ENCODE peak calls at places on chromosomes 12 and 14, in eight cellular contexts. Y is PC-3, D is uterus, E is mammary epithelial cell, T is left ventricle myocardium inferior, V is spleen, I is tibial artery, G is ascending aorta. U is an unnamed sample.

GRCh38 chr12:58249610-58250009 is 308.2 kb downstream of the ATP23 start:
- DNase-seq in Y (no peak), D (no peak), E (no peak), T (no peak), V (no peak), I (no peak), G (no peak), U (no peak)

GRCh38 chr12:20514598-20514997 is 146.3 kb downstream of the PDE3A start:
- DNase-seq in Y (no peak), D (no peak), E (no peak), T (no peak), V (no peak), I (no peak), G (no peak), U (no peak)

GRCh38 chr14:105844047-105844630 is 317.8 kb downstream of the TMEM121 start:
- DNase-seq in Y (no peak), D (peak; percentile 10), E (no peak), T (peak; percentile 9), V (peak; percentile 68), I (no peak), G (no peak), U (no peak)

GRCh38 chr12:116759783-116760581 is 21.9 kb downstream of the RNFT2 start:
- DNase-seq in Y (no peak), D (no peak), E (no peak), T (peak; percentile 29), V (peak; percentile 73), I (peak; percentile 84), G (no peak), U (no peak)

GRCh38 chr12:117438809-117439208 is 77.4 kb upstream of the NOS1 start:
- DNase-seq in Y (no peak), D (no peak), E (no peak), T (no peak), V (no peak), I (no peak), G (no peak), U (no peak)

GRCh38 chr12:132285991-132286681 is 43.3 kb downstream of the GALNT9 start:
- DNase-seq in Y (peak; percentile 67), D (peak; percentile 37), E (no peak), T (peak; percentile 56), V (no peak), I (no peak), G (no peak), U (peak; percentile 65)

GRCh38 chr12:124779161-124780141 is 84.2 kb downstream of the SCARB1 start:
- DNase-seq in Y (no peak), D (no peak), E (no peak), T (no peak), V (no peak), I (no peak), G (no peak), U (no peak)

GRCh38 chr12:132836803-132837331 is 8.2 kb upstream of the GOLGA3 start:
- DNase-seq in Y (no peak), D (no peak), E (no peak), T (no peak), V (no peak), I (no peak), G (no peak), U (no peak)

GRCh38 chr14:94867931-94868597 is 98.2 kb upstream of the GSC start:
- DNase-seq in Y (peak; percentile 1), D (no peak), E (peak; percentile 15), T (no peak), V (no peak), I (no peak), G (no peak), U (peak; percentile 53)

GRCh38 chr14:71918955-71919354 is 13.3 kb upstream of the RGS6 start:
- DNase-seq in Y (no peak), D (no peak), E (no peak), T (no peak), V (no peak), I (no peak), G (no peak), U (peak; percentile 77)

GRCh38 chr12:133233993-133234564 is 1.6 kb downstream of the ANHX start:
- DNase-seq in Y (no peak), D (no peak), E (no peak), T (no peak), V (no peak), I (peak; percentile 48), G (no peak), U (no peak)

GRCh38 chr12:91205791-91206190 is 23.2 kb upstream of the DCN start:
- DNase-seq in Y (peak; percentile 20), D (no peak), E (peak; percentile 9), T (no peak), V (no peak), I (no peak), G (no peak), U (no peak)

GRCh38 chr14:92259613-92260357 is 63.2 kb upstream of the SLC24A4 start:
- DNase-seq in Y (no peak), D (no peak), E (no peak), T (no peak), V (no peak), I (no peak), G (no peak), U (no peak)

GRCh38 chr14:54671537-54671936 is 104.6 kb downstream of the SAMD4A start:
- DNase-seq in Y (no peak), D (no peak), E (no peak), T (peak; percentile 20), V (no peak), I (no peak), G (no peak), U (no peak)
- H3K4me1 ChIP-seq in Y (peaks cover 55% of the 10 kb centered on the region), D (peaks cover 17% of the 10 kb centered on the region), E (peaks cover 3% of the 10 kb centered on the region), T (peaks cover 100% of the 10 kb centered on the region), V (peaks cover 18% of the 10 kb centered on the region), I (no peaks in the 10 kb centered on the region), G (peaks cover 73% of the 10 kb centered on the region), U (peaks cover 39% of the 10 kb centered on the region)

GRCh38 chr14:68921049-68921448 is 58.1 kb downstream of the ACTN1 start:
- DNase-seq in Y (no peak), D (no peak), E (no peak), T (no peak), V (no peak), I (no peak), G (no peak), U (no peak)

GRCh38 chr14:68921666-68922065 is 57.4 kb downstream of the ACTN1 start:
- DNase-seq in Y (no peak), D (no peak), E (no peak), T (no peak), V (no peak), I (no peak), G (no peak), U (no peak)

GRCh38 chr14:68922201-68922613 is 56.9 kb downstream of the ACTN1 start:
- DNase-seq in Y (no peak), D (no peak), E (no peak), T (no peak), V (no peak), I (no peak), G (no peak), U (no peak)

GRCh38 chr14:68924392-68925158 is 54.5 kb downstream of the ACTN1 start:
- DNase-seq in Y (peak; percentile 39), D (no peak), E (no peak), T (peak; percentile 46), V (no peak), I (no peak), G (no peak), U (no peak)

GRCh38 chr14:68922886-68923285 is 56.2 kb downstream of the ACTN1 start:
- DNase-seq in Y (no peak), D (no peak), E (no peak), T (no peak), V (no peak), I (peak; percentile 88), G (peak; percentile 31), U (no peak)
- TF ChIP-seq CTCF in Y (no peak), D (no peak), E (no peak), T (no peak), V (no peak), I (no peak), G (no peak), U (no peak)

GRCh38 chr12:123113038-123113437 is 37.9 kb downstream of the PITPNM2 start:
- DNase-seq in Y (no peak), D (no peak), E (no peak), T (no peak), V (no peak), I (no peak), G (no peak), U (no peak)

GRCh38 chr12:123115409-123116111 is 35.3 kb downstream of the PITPNM2 start:
- DNase-seq in Y (peak; percentile 51), D (peak; percentile 78), E (peak; percentile 71), T (peak; percentile 52), V (no peak), I (peak; percentile 89), G (peak; percentile 51), U (no peak)

GRCh38 chr12:123111498-123112165 is 39.3 kb downstream of the PITPNM2 start:
- DNase-seq in Y (no peak), D (no peak), E (no peak), T (no peak), V (no peak), I (no peak), G (no peak), U (peak; percentile 30)

GRCh38 chr12:123118397-123118945 is 32.4 kb downstream of the PITPNM2 start:
- DNase-seq in Y (no peak), D (no peak), E (no peak), T (no peak), V (no peak), I (no peak), G (no peak), U (no peak)

DNA sequence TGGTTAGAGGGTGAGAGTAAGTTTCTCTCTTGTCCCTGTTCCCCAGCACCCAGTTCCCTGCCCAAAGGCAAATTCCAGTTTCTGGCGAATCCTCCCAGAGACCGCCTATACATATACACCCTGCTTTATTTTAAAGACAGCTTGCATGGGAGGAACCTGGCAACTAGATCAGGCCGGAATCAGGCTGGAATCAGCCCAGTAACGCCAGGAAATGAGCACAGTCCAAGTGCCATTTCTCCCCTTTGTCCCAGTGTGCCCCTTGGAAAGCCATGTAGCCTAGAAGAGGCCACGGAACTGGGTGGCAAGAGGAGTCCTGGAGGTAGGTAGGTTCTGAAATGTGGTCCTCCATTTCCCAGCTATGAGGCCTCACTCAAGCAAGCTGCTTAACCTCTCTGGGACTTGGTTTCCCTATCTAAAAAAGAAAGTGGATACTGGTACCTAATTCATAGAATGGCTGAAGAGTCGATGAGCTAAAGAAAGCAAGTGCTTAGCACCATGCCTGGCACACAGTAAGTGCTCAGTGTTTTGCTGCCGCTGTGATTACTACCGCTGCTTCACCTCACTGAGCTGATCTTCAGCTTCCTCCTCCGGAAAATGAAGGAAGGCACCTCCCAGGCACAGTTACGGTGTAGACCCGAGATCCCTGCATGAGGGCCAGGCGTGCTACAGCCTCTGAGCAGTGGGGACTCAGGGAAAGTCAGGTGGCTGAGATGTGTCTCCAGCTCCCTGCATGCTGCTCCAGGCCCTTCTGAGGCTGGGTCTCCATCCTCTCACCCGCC is 36.4 kb downstream of the PITPNM2 start:
- DNase-seq in Y (no peak), D (no peak), E (no peak), T (no peak), V (no peak), I (no peak), G (no peak), U (no peak)
- H3K4me1 ChIP-seq in Y (peaks cover 16% of the 10 kb centered on the region), D (peaks cover 9% of the 10 kb centered on the region), E (peaks cover 12% of the 10 kb centered on the region), T (peaks cover 95% of the 10 kb centered on the region), V (peaks cover 47% of the 10 kb centered on the region), I (peaks cover 12% of the 10 kb centered on the region), G (peaks cover 23% of the 10 kb centered on the region), U (no peaks in the 10 kb centered on the region)

DNA sequence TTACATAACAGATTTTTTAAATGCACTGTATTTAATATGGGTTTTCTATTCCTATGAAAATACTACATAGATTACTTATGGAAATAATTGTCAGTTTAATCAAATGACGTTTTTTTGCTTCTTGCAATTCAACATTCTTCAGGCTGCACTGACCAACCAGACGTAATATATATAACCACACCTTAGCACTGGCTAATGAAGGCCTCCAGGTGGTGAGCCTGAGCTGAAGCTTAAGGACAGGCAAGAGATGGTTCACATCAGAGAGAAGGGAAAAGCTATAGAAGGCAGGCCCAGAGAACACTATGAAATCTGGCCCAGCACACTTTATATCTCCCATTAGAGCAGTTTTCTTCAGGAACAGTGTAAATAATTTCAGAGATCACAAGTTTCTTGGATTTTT is 2.8 kb upstream of the MDGA2 start:
- DNase-seq in Y (peak; percentile 9), D (no peak), E (no peak), T (no peak), V (no peak), I (no peak), G (no peak), U (no peak)
- TF ChIP-seq CTCF in Y (peak; percentile 20), D (no peak), E (no peak), T (no peak), V (no peak), I (no peak), G (no peak), U (no peak)

U was measured in A673.